ENCODE peak calls at places on chromosome 20, in ten cellular contexts. Z is cardiac fibroblast, J is EH, K is fibroblast of lung, A is heart right ventricle, U is C1 segment of cervical spinal cord, L is AG04449, B is brain microvascular endothelial cell, D is aorta, V is NCI-H1930. X is an unnamed sample.

GRCh38 chr20:11585752-11586352 is 331.8 kb upstream of the BTBD3 start:
- DNase-seq in J (peak; percentile 15), L (no peak), Z (peak; percentile 25), K (peak; percentile 5), D (no peak), V (no peak), U (no peak), B (peak; percentile 7), A (no peak), X (peak; percentile 48)

GRCh38 chr20:58722877-58723627 is 30.5 kb downstream of the NPEPL1 start:
- DNase-seq in D (no peak), Z (no peak), V (no peak), J (no peak), A (no peak), L (no peak), B (no peak), U (no peak), K (no peak), X (no peak)

GRCh38 chr20:8721098-8721497 is 347.8 kb upstream of the PLCB4 start:
- DNase-seq in U (no peak), J (peak; percentile 70), B (peak; percentile 50), A (peak; percentile 50), V (peak; percentile 8), Z (peak; percentile 79), D (no peak), L (no peak), K (peak; percentile 49), X (peak; percentile 44)

GRCh38 chr20:1934162-1934561 is 39.0 kb downstream of the SIRPA start:
- DNase-seq in V (no peak), Z (peak; percentile 97), D (no peak), J (peak; percentile 74), A (no peak), K (peak; percentile 86), B (no peak), U (no peak), L (peak; percentile 63), X (no peak)

GRCh38 chr20:38267251-38267650 is 6.7 kb upstream of the KIAA1755 start:
- DNase-seq in Z (peak; percentile 37), D (no peak), U (no peak), A (no peak), L (no peak), B (no peak), V (no peak), J (no peak), K (no peak), X (no peak)

GRCh38 chr20:32651537-32651936 is 22.2 kb downstream of the C20orf203 start:
- DNase-seq in A (no peak), D (no peak), V (no peak), L (no peak), K (no peak), Z (no peak), B (no peak), U (no peak), J (no peak), X (no peak)

GRCh38 chr20:37564388-37565133 is 36.9 kb upstream of the BLCAP start:
- DNase-seq in D (no peak), B (peak; percentile 3), Z (peak; percentile 22), J (peak; percentile 38), K (no peak), L (no peak), U (no peak), V (peak; percentile 59), A (peak; percentile 16), X (peak; percentile 8)

GRCh38 chr20:53857723-53858236 is 212.6 kb downstream of the BCAS1 start:
- DNase-seq in A (no peak), K (no peak), U (no peak), B (no peak), L (no peak), D (no peak), Z (no peak), V (no peak), J (no peak), X (no peak)

GRCh38 chr20:33668087-33668790 is 1.5 kb downstream of the ACTL10 start:
- DNase-seq in J (no peak), D (peak; percentile 85), A (peak; percentile 76), K (no peak), V (no peak), U (no peak), Z (no peak), L (no peak), B (no peak), X (no peak)

GRCh38 chr20:53319200-53319599 is 274.4 kb downstream of the ZNF217 start:
- DNase-seq in Z (no peak), V (no peak), J (no peak), B (no peak), U (no peak), K (no peak), A (no peak), D (no peak), L (no peak), X (no peak)

GRCh38 chr20:59783020-59784010 is 150.1 kb downstream of the SYCP2 start:
- DNase-seq in B (peak; percentile 42), U (peak; percentile 34), D (no peak), A (peak; percentile 39), V (peak; percentile 36), K (peak; percentile 10), Z (peak; percentile 39), L (no peak), J (peak; percentile 49), X (peak; percentile 23)

GRCh38 chr20:44780226-44780625 is 30.1 kb downstream of the RIMS4 start:
- DNase-seq in L (no peak), A (peak; percentile 28), V (no peak), U (no peak), K (peak; percentile 51), J (peak; percentile 64), B (peak; percentile 32), Z (peak; percentile 65), D (no peak), X (no peak)

GRCh38 chr20:25233016-25233772 is 14.7 kb upstream of the PYGB start:
- DNase-seq in K (peak; percentile 88), V (no peak), J (peak; percentile 77), L (no peak), A (peak; percentile 59), D (peak; percentile 91), B (peak; percentile 54), Z (peak; percentile 81), U (no peak), X (no peak)

GRCh38 chr20:44188752-44189151 is 1.8 kb upstream of the JPH2 start:
- DNase-seq in U (no peak), B (no peak), Z (no peak), K (no peak), D (no peak), J (no peak), A (no peak), L (no peak), V (no peak), X (no peak)

GRCh38 chr20:20195011-20195705 is 142.8 kb downstream of the CFAP61 start:
- DNase-seq in Z (no peak), B (no peak), K (no peak), V (no peak), D (no peak), J (no peak), A (peak; percentile 45), U (no peak), L (no peak), X (no peak)

GRCh38 chr20:54148947-54149764 is 24.6 kb downstream of the CYP24A1 start:
- DNase-seq in D (no peak), J (no peak), Z (no peak), A (no peak), B (no peak), U (no peak), L (no peak), K (no peak), V (no peak), X (peak; percentile 86)

GRCh38 chr20:34771680-34772081 is 53.8 kb downstream of the NCOA6 start:
- DNase-seq in A (no peak), J (peak; percentile 37), U (no peak), Z (no peak), L (no peak), D (no peak), B (no peak), V (no peak), K (peak; percentile 17), X (no peak)